ENCODE peak calls at places on chromosomes 4 and X, in four cellular contexts. P is activated CD8-positive, alpha-beta memory T cell treated with anti-CD3 and anti-CD28 coated beads for 48 hours; B is NCI-H2081; E is left ventricle myocardium inferior. F is an unnamed sample.
A peak's percentile ranks its signal among the peaks of the same experiment; 100 is the strongest.

GRCh38 chr4:82618321-82618720 is 56.5 kb upstream of the TMEM150C start:
- DNase-seq in P (no peak), E (no peak), B (no peak), F (no peak)

GRCh38 chr4:90425893-90426292 is 298.7 kb downstream of the CCSER1 start:
- DNase-seq in E (no peak), B (no peak), P (no peak), F (no peak)

GRCh38 chr4:24042094-24042493 is 152.2 kb upstream of the PPARGC1A start:
- DNase-seq in P (no peak), E (no peak), B (no peak), F (no peak)

GRCh38 chrX:42746606-42747005 is 31.4 kb downstream of the PPP1R2C start:
- DNase-seq in B (no peak), E (no peak), P (no peak), F (no peak)

GRCh38 chr4:1515156-1515555 is 108.9 kb upstream of the NKX1-1 start:
- DNase-seq in E (no peak), B (no peak), P (no peak), F (no peak)

GRCh38 chrX:94492541-94492940 is 818.5 kb downstream of the FAM133A start:
- DNase-seq in E (no peak), B (no peak), P (no peak), F (no peak)

GRCh38 chr4:169446824-169447223 is 165.6 kb downstream of the NEK1 start:
- DNase-seq in B (no peak), P (no peak), E (no peak), F (no peak)

GRCh38 chr4:25559508-25559907 is 96.1 kb upstream of the SLC34A2 start:
- DNase-seq in E (no peak), P (no peak), B (no peak), F (no peak)

GRCh38 chr4:185682236-185682635 is 129.8 kb downstream of the SORBS2 start:
- DNase-seq in P (no peak), B (no peak), E (no peak), F (no peak)

GRCh38 chr4:3352505-3352904 is 59.7 kb downstream of the RGS12 start:
- DNase-seq in E (no peak), B (no peak), P (no peak), F (no peak)

GRCh38 chr4:133156096-133156495 is 7.0 kb downstream of the PCDH10 start:
- DNase-seq in E (no peak), B (no peak), P (no peak), F (no peak)

GRCh38 chrX:54808109-54808604 is 612 bp downstream of the MAGED2 start:
- DNase-seq in P (no peak), B (peak; percentile 47), E (peak; percentile 76), F (peak; percentile 57)

GRCh38 chr4:120749445-120750151 is 172.9 kb downstream of the PRDM5 start:
- DNase-seq in E (no peak), B (peak; percentile 88), P (no peak), F (no peak)

GRCh38 chr4:107693132-107693531 is 26.9 kb downstream of the PAPSS1 start:
- DNase-seq in B (no peak), E (no peak), P (no peak), F (no peak)

GRCh38 chrX:39753296-39753996 is 344.3 kb downstream of the BCOR start:
- DNase-seq in P (no peak), B (no peak), E (no peak), F (no peak)

GRCh38 chr4:32858971-32859370 is 2138.8 kb downstream of the PCDH7 start:
- DNase-seq in B (no peak), P (no peak), E (no peak), F (no peak)

GRCh38 chr4:19512086-19512485 is 739.6 kb upstream of the SLIT2 start:
- DNase-seq in P (no peak), B (no peak), E (no peak), F (no peak)

GRCh38 chr4:10620935-10621488 is 63.6 kb downstream of the CLNK start:
- DNase-seq in B (peak; percentile 13), P (no peak), E (no peak), F (no peak)

GRCh38 chr4:151930372-151930771 is 169.6 kb upstream of the GATB start:
- DNase-seq in E (peak; percentile 17), P (no peak), B (no peak), F (no peak)

GRCh38 chrX:109855501-109855900 is 122.4 kb upstream of the ACSL4 start:
- DNase-seq in E (no peak), B (no peak), P (no peak), F (no peak)

GRCh38 chr4:76011018-76011670 is 3.8 kb upstream of the CXCL9 start:
- DNase-seq in E (no peak), B (no peak), P (no peak), F (no peak)

GRCh38 chr4:93217423-93217822 is 611.1 kb upstream of the ATOH1 start:
- DNase-seq in E (no peak), P (no peak), B (no peak), F (no peak)

GRCh38 chr4:26356067-26356466 is 35.3 kb downstream of the RBPJ start:
- DNase-seq in B (no peak), P (no peak), E (no peak), F (no peak)

GRCh38 chr4:19455850-19456602 is 795.7 kb upstream of the SLIT2 start:
- DNase-seq in P (no peak), B (peak; percentile 74), E (no peak), F (no peak)

GRCh38 chrX:9953396-9953795 is 13.8 kb upstream of the CLDN34 start:
- DNase-seq in E (no peak), B (no peak), P (no peak), F (no peak)

GRCh38 chr4:7365472-7366179 is 69.1 kb downstream of the PSAPL1 start:
- DNase-seq in B (peak; percentile 97), P (no peak), E (peak; percentile 53), F (no peak)

GRCh38 chrX:39560285-39560684 is 537.5 kb downstream of the BCOR start:
- DNase-seq in P (no peak), B (no peak), E (no peak), F (no peak)

GRCh38 chr4:177051473-177052060 is 258.1 kb upstream of the NEIL3 start:
- DNase-seq in P (no peak), B (peak; percentile 70), E (no peak), F (no peak)

GRCh38 chr4:6180841-6181631 is 19.3 kb downstream of the JAKMIP1 start:
- DNase-seq in B (no peak), E (no peak), P (peak; percentile 50), F (no peak)

F was measured in mesothelial cell of epicardium.